ENCODE peak calls at places on chromosomes 12 and 14, in eight cellular contexts. N is CD8-positive, alpha-beta T cell; V is iPS DF 6.9; X is SK-N-SH; M is brain microvascular endothelial cell; S is gastrocnemius medialis; K is mammary epithelial cell; L is OCI-LY7. F is an unnamed sample.

GRCh38 chr12:85874064-85874463 is at the start of gene NTS:
- DNase-seq in N (no peak), V (no peak), X (no peak), M (no peak), S (no peak), K (no peak), L (peak; percentile 24), F (no peak)

GRCh38 chr14:96268426-96269358 is 12.7 kb downstream of the BDKRB1 start:
- DNase-seq in N (no peak), V (no peak), X (no peak), M (peak; percentile 82), S (peak; percentile 30), K (peak; percentile 99), L (no peak), F (peak; percentile 71)

GRCh38 chr14:77208266-77208978 is 26.8 kb downstream of the TMEM63C start:
- DNase-seq in N (peak; percentile 60), V (no peak), X (peak; percentile 39), M (peak; percentile 39), S (peak; percentile 33), K (peak; percentile 54), L (peak; percentile 33), F (no peak)

GRCh38 chr14:102028733-102029132 is 58.1 kb downstream of the HSP90AA1 start:
- DNase-seq in N (no peak), V (no peak), X (no peak), M (peak; percentile 53), S (no peak), K (peak; percentile 86), L (no peak), F (no peak)

GRCh38 chr14:103503296-103503695 is 19.3 kb downstream of the CKB start:
- DNase-seq in N (no peak), V (no peak), X (no peak), M (no peak), S (no peak), K (no peak), L (no peak), F (no peak)

GRCh38 chr14:32224731-32225377 is 21.8 kb upstream of the RNU6-8 start:
- DNase-seq in N (peak; percentile 7), V (no peak), X (peak; percentile 80), M (peak; percentile 54), S (peak; percentile 64), K (peak; percentile 60), L (no peak), F (no peak)

GRCh38 chr14:105430535-105430934 is 10.9 kb downstream of the MTA1 start:
- DNase-seq in N (no peak), V (no peak), X (no peak), M (peak; percentile 76), S (no peak), K (peak; percentile 69), L (no peak), F (no peak)

GRCh38 chr12:13165578-13166120 is 30.9 kb upstream of the EMP1 start:
- DNase-seq in N (peak; percentile 67), V (no peak), X (no peak), M (peak; percentile 63), S (peak; percentile 55), K (peak; percentile 99), L (peak; percentile 23), F (peak; percentile 85)

GRCh38 chr12:69648476-69648875 is 37.8 kb upstream of the LRRC10 start:
- DNase-seq in N (no peak), V (no peak), X (no peak), M (peak; percentile 87), S (no peak), K (peak; percentile 80), L (no peak), F (no peak)

GRCh38 chr12:69651922-69652321 is 41.2 kb upstream of the LRRC10 start:
- DNase-seq in N (no peak), V (no peak), X (no peak), M (no peak), S (no peak), K (no peak), L (no peak), F (no peak)

GRCh38 chr12:69653703-69654102 is 43.0 kb upstream of the LRRC10 start:
- DNase-seq in N (no peak), V (no peak), X (no peak), M (no peak), S (no peak), K (peak; percentile 23), L (no peak), F (no peak)

GRCh38 chr12:69647178-69647577 is 36.5 kb upstream of the LRRC10 start:
- DNase-seq in N (no peak), V (no peak), X (no peak), M (no peak), S (no peak), K (no peak), L (peak; percentile 41), F (no peak)

GRCh38 chr12:69649529-69649928 is 38.8 kb upstream of the LRRC10 start:
- DNase-seq in N (no peak), V (no peak), X (no peak), M (no peak), S (peak; percentile 39), K (no peak), L (no peak), F (no peak)
- H3K27ac ChIP-seq in N (no peak overlapping the region), V (no peak overlapping the region), X (no peak overlapping the region), M (no peak overlapping the region), S (peak overlapping the region; percentile 26), K (no peak overlapping the region), L (no peak overlapping the region), F (peak overlapping the region; percentile 72)

GRCh38 chr12:75955251-75955650 is 76.3 kb downstream of the PHLDA1 start:
- DNase-seq in N (no peak), V (no peak), X (no peak), M (no peak), S (no peak), K (no peak), L (no peak), F (no peak)

GRCh38 chr12:75953312-75953906 is 78.2 kb downstream of the PHLDA1 start:
- DNase-seq in N (no peak), V (no peak), X (no peak), M (peak; percentile 67), S (no peak), K (peak; percentile 51), L (no peak), F (no peak)

GRCh38 chr12:75954076-75954475 is 77.5 kb downstream of the PHLDA1 start:
- DNase-seq in N (no peak), V (no peak), X (no peak), M (peak; percentile 94), S (no peak), K (peak; percentile 95), L (no peak), F (no peak)

GRCh38 chr12:75954749-75955148 is 76.8 kb downstream of the PHLDA1 start:
- DNase-seq in N (no peak), V (no peak), X (no peak), M (no peak), S (no peak), K (no peak), L (no peak), F (no peak)

DNA sequence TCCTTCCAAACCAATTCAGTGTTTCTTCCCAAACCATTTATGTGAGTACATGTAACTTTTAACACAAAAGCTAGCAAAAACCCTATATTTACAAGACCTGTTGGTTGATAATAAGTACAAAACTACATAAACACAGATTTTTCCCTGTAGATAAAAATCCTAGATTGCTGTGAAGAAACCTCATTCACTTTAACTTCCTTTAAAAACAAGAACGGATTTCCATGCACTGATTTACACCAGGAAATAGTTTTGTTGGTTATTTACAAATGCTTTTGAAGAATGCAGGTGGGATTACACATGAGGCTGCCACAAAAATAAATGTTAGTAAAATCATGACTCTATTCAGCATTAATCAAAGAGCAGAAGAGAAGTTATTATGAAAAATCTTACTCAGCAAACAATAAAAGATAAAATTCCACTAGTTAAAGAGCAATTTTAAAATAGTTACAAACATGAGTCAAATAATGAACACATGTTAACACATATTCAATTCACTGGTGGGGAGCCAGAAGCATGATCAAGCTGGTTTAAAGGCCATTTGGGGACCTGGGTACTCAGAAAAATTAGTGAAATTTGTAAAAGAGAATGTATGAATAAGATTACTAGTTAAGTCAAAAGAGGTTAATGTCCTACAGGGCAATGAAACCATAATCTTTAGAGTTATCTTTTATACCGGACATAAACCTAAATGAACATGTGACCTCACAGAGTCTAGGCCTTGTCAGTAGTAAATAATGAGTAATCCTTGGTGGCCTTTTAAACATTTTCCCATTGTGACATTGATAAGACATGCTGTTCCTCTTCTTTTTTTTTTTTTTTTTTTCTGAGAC is 80.0 kb downstream of the PHLDA1 start:
- DNase-seq in N (no peak), V (no peak), X (no peak), M (no peak), S (no peak), K (no peak), L (no peak), F (no peak)
- H3K27ac ChIP-seq in N (no peak overlapping the region), V (no peak overlapping the region), X (peak overlapping the region; percentile 94), M (peak overlapping the region; percentile 100), S (no peak overlapping the region), K (no peak overlapping the region), L (no peak overlapping the region), F (no peak overlapping the region)

DNA sequence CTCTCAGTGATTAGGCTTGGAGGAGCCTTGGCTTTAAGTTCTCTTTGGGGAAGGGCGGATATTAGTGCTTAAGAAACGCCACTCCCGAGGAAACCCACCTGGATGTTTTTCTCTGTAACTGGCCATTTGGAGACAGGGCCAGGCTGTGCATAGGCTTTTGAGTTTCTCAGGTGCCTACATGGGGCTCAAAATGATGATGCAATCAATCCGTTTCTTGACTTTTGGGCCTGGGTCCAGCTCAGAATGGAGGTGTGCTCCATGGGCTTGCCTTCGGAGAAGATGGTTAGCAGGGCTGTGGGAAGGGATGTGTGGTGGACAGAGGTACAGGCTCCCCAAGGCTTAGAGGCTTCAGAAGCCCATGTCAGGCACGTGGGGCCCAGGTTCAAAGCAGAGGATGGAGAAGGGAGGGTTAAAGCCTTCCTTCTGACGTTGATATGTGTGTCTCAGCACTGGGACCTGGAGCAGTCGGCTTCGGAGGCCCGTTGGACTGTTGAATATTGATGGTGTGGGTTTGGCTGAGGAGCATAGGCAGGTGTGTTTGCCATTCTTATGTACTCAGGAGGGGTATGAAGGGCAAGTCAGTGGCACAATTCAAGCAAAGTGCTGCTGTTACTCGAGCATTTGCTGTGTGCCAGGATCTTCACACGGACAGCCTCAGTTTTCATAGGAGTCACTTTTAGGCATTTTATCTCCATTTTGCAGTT is 82.8 kb downstream of the SLC25A47 start:
- DNase-seq in N (no peak), V (no peak), X (no peak), M (no peak), S (no peak), K (no peak), L (no peak), F (no peak)
- H3K27ac ChIP-seq in N (no peak overlapping the region), V (no peak overlapping the region), X (no peak overlapping the region), M (no peak overlapping the region), S (no peak overlapping the region), K (no peak overlapping the region), L (no peak overlapping the region), F (no peak overlapping the region)

DNA sequence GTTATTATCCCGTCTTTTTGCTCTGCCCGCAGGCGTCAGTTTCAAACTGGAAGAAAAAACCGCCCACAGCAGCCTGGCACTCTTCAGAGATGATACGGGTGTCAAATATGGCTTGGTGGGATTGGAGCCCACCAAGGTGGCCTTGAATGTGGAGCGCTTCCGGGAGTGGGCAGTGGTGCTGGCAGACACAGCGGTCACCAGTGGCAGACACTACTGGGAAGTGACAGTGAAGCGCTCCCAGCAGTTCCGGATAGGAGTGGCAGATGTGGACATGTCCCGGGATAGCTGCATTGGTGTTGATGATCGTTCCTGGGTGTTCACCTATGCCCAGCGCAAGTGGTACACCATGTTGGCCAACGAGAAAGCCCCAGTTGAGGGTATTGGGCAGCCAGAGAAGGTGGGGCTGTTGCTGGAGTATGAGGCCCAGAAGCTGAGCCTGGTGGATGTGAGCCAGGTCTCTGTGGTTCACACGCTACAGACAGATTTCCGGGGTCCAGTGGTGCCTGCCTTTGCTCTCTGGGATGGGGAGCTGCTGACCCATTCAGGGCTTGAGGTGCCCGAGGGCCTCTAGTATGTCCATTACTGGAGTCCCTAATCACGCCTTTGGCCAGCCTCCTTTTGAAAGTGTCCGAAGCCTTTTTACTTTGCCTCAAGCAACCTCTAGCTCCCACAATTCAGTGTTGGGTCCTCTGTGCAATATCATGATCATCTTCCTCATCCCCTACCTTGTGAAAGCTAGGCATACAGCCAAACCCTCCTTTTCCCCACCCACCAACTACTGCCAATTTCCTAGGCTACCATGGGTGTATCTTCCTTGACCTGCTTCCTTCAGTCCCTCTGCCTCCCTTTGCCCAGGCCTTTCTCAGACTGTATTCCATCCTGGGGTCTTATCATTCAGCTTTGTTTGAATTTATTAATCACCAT is 891 bp downstream of the SPRYD4 start:
- DNase-seq in N (peak; percentile 7), V (no peak), X (peak; percentile 59), M (no peak), S (peak; percentile 39), K (no peak), L (peak; percentile 26), F (no peak)
- H3K27ac ChIP-seq in N (peak overlapping the region; percentile 96), V (no peak overlapping the region), X (peak overlapping the region; percentile 87), M (peak overlapping the region; percentile 79), S (peak overlapping the region; percentile 93), K (peak overlapping the region; percentile 88), L (peak overlapping the region; percentile 76), F (peak overlapping the region; percentile 88)